ENCODE peak calls at places on chromosome 17, in five cellular contexts. C is Panc1, M is fibroblast of lung, V is K562, I is adrenal gland. W is an unnamed sample.

GRCh38 chr17:43940630-43941029 is 1.6 kb downstream of the PPY start:
- DNase-seq in C (no peak), M (peak; percentile 27), V (peak; percentile 55), I (no peak), W (peak; percentile 61)

GRCh38 chr17:65268832-65269231 is 131.7 kb downstream of the RGS9 start:
- DNase-seq in C (no peak), M (peak; percentile 5), V (no peak), I (no peak), W (no peak)

GRCh38 chr17:4715071-4715749 is 4.8 kb downstream of the ARRB2 start:
- DNase-seq in C (no peak), M (no peak), V (no peak), I (no peak), W (no peak)

GRCh38 chr17:16301963-16302855 is 51.1 kb downstream of the CENPV start:
- DNase-seq in C (no peak), M (peak; percentile 50), V (no peak), I (no peak), W (no peak)

GRCh38 chr17:80026359-80027042 is 9.2 kb downstream of the TBC1D16 start:
- DNase-seq in C (no peak), M (no peak), V (no peak), I (no peak), W (no peak)

GRCh38 chr17:2410951-2411350 is 10.1 kb upstream of the MNT start:
- DNase-seq in C (no peak), M (no peak), V (no peak), I (no peak), W (no peak)

GRCh38 chr17:63830278-63830677 is 2.8 kb upstream of the FTSJ3 start:
- DNase-seq in C (no peak), M (no peak), V (no peak), I (no peak), W (no peak)

GRCh38 chr17:82830249-82830661 is 9.6 kb downstream of the ZNF750 start:
- DNase-seq in C (no peak), M (peak; percentile 54), V (no peak), I (peak; percentile 35), W (peak; percentile 90)

GRCh38 chr17:58703137-58703846 is 10.9 kb downstream of the RAD51C start:
- DNase-seq in C (no peak), M (peak; percentile 42), V (no peak), I (no peak), W (no peak)

GRCh38 chr17:10270258-10270657 is 71.9 kb upstream of the GAS7 start:
- DNase-seq in C (no peak), M (no peak), V (no peak), I (no peak), W (no peak)

GRCh38 chr17:50817838-50818237 is 17.5 kb upstream of the WFIKKN2 start:
- DNase-seq in C (no peak), M (no peak), V (no peak), I (no peak), W (no peak)

GRCh38 chr17:37461668-37462067 is 28.0 kb upstream of the DUSP14 start:
- DNase-seq in C (no peak), M (no peak), V (no peak), I (no peak), W (no peak)

GRCh38 chr17:69921046-69921445 is 154.0 kb upstream of the KCNJ16 start:
- DNase-seq in C (no peak), M (no peak), V (no peak), I (no peak), W (no peak)

GRCh38 chr17:65191805-65192740 is 54.9 kb downstream of the RGS9 start:
- DNase-seq in C (no peak), M (peak; percentile 47), V (no peak), I (peak; percentile 87), W (no peak)

GRCh38 chr17:28622186-28622585 is 8.2 kb upstream of the RSKR start:
- DNase-seq in C (no peak), M (no peak), V (no peak), I (no peak), W (no peak)

GRCh38 chr17:49565948-49566491 is 9.7 kb upstream of the NXPH3 start:
- DNase-seq in C (no peak), M (peak; percentile 38), V (no peak), I (peak; percentile 66), W (no peak)

GRCh38 chr17:30520436-30520835 is 43.2 kb downstream of the GOSR1 start:
- DNase-seq in C (no peak), M (peak; percentile 31), V (no peak), I (no peak), W (no peak)

GRCh38 chr17:60602385-60602742 is 2.4 kb downstream of the PPM1D start:
- DNase-seq in C (no peak), M (no peak), V (no peak), I (peak; percentile 9), W (no peak)
- H3K4me1 ChIP-seq in C (peaks cover 18% of the 10 kb centered on the region), M (no peaks in the 10 kb centered on the region), V (peaks cover 23% of the 10 kb centered on the region), I (peaks cover 16% of the 10 kb centered on the region), W (no peaks in the 10 kb centered on the region)

GRCh38 chr17:19262650-19263620 is 25.8 kb downstream of the EPN2 start:
- DNase-seq in C (no peak), M (no peak), V (no peak), I (no peak), W (no peak)

GRCh38 chr17:19264277-19264676 is 27.1 kb downstream of the EPN2 start:
- DNase-seq in C (no peak), M (no peak), V (no peak), I (no peak), W (no peak)

GRCh38 chr17:19263621-19264010 is 26.4 kb downstream of the EPN2 start:
- DNase-seq in C (no peak), M (peak; percentile 59), V (no peak), I (peak; percentile 94), W (no peak)

GRCh38 chr17:19264681-19265080 is 27.5 kb downstream of the EPN2 start:
- DNase-seq in C (no peak), M (no peak), V (no peak), I (no peak), W (no peak)

DNA sequence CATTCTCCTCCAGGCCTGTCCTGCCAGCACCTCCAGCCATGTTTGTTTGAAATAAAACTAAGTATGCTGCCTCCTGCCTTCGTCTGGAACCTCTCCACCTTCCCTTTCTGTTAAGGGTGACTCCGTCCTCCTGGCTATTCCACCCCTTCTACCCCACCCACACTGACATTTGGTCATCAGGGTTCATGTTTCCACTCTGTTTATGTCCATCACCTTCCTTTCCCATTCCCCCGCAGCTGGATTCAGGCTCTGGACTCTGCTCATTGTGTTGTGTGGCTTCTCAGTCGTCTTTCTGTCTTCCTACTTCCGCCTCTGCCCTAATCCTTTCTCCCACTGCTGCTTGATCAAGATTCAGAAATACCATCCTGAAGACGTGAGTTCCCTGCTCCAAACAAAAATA is 28.6 kb downstream of the EPN2 start:
- DNase-seq in C (no peak), M (no peak), V (no peak), I (no peak), W (no peak)
- H3K27ac ChIP-seq in C (no peak overlapping the region), M (no peak overlapping the region), V (no peak overlapping the region), I (no peak overlapping the region), W (no peak overlapping the region)

GRCh38 chr17:17836250-17836817 is 452 bp downstream of the SREBF1 start:
- DNase-seq in C (peak; percentile 87), M (peak; percentile 92), V (peak; percentile 92), I (peak; percentile 99), W (peak; percentile 97)
- H3K4me1 ChIP-seq in C (peaks cover 53% of the 10 kb centered on the region), M (peaks cover 45% of the 10 kb centered on the region), V (peaks cover 69% of the 10 kb centered on the region), I (peaks cover 52% of the 10 kb centered on the region), W (peaks cover 29% of the 10 kb centered on the region)

DNA sequence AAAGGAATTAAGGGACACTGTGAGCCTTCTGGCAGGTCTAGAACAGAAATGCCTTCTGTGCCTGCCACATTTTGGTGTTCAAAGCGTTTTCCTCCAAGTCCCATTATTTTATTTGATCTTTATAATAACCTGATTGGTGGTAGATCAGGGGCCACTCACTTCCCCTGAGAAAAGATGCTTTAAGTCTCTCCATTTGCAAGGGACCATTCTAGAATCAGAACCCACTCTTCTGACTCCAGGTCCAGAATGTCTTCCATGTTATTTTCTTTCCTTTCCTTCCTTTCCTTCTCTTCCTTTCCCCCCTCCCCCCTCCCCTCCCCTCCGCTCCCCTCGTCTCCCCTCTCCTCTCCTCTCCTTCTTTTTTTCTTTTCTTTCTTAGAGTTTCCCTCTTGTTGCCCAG is 19.3 kb upstream of the CDC42EP4 start:
- DNase-seq in C (no peak), M (no peak), V (no peak), I (no peak), W (no peak)
- H3K27ac ChIP-seq in C (no peak overlapping the region), M (no peak overlapping the region), V (no peak overlapping the region), I (no peak overlapping the region), W (no peak overlapping the region)

DNA sequence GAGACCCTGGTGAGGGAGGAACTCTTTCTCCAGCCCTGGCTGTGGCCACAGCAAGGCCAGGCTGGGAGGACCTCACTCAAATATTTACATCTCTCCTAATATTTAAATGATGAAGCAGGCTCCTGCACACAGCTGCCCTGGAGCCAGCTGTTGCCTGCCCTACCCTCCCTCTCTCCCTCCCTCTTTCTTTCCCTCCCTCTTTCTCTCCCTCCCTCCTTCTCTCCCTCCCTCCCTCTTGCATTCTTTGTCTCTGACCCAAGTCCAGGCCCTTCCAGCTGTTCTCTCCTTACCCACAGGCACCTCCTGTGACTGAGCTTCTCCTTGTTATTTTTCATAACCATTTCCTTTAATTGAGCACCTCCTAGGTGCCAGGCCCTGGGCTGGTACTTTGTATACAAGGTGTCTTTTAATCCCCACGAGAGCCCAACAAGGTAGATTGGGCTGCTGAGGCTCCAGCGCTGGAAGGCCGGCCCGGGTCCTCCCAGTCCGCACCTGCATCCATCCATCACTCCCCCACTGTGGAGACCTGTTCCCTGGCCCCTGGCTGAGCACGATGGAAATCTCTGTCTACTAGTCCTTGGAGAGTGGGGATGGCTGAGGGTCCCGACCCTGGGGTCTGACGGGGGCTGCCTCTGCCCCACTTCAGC is 242.3 kb downstream of the SEC14L1 start:
- DNase-seq in C (no peak), M (peak; percentile 96), V (no peak), I (peak; percentile 42), W (no peak)
- H3K4me1 ChIP-seq in C (peaks cover 96% of the 10 kb centered on the region), M (peaks cover 67% of the 10 kb centered on the region), V (peaks cover 53% of the 10 kb centered on the region), I (peaks cover 87% of the 10 kb centered on the region), W (peaks cover 99% of the 10 kb centered on the region)

GRCh38 chr17:75508122-75508719 is 7.1 kb downstream of the CASKIN2 start:
- DNase-seq in C (no peak), M (no peak), V (no peak), I (no peak), W (peak; percentile 20)

GRCh38 chr17:75506134-75506533 is 9.2 kb downstream of the CASKIN2 start:
- DNase-seq in C (no peak), M (no peak), V (no peak), I (no peak), W (no peak)

GRCh38 chr17:75505640-75506039 is 9.7 kb downstream of the CASKIN2 start:
- DNase-seq in C (no peak), M (no peak), V (no peak), I (no peak), W (no peak)

GRCh38 chr17:75507712-75508111 is 7.6 kb downstream of the CASKIN2 start:
- DNase-seq in C (no peak), M (no peak), V (no peak), I (no peak), W (no peak)

DNA sequence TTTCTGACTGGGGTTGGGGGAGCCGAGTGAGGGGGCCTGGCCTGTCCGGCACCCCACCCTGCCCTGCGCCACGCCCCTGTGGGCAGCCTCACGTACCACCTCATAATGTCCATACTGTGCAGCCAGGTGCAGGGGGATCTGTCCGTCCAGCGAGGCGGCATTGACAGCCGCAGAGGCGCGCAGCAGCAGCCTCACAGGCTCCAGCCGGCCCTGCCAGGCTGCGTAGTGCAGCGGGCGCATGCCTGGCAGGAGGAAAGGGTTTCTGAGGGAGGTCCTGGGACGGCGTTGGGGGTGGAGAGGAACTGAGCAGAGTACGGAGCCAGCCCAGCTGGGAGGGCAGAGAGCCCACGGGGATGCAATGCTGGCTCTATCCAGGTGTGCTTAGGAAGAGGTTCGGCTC is 8.4 kb downstream of the CASKIN2 start:
- DNase-seq in C (no peak), M (no peak), V (no peak), I (no peak), W (no peak)
- H3K27ac ChIP-seq in C (no peak overlapping the region), M (no peak overlapping the region), V (no peak overlapping the region), I (no peak overlapping the region), W (peak overlapping the region; percentile 87)